ENCODE peak calls at places on chromosome 20, in nine cellular contexts. One of them, this sample, is unnamed.

GRCh38 chr20:13333793-13334192 is 112.7 kb downstream of the ISM1 start:
- DNase-seq in SJSA1: no peak
- DNase-seq in A549: peak
- DNase-seq in body of pancreas: no peak
- DNase-seq in NT2/D1: no peak
- DNase-seq in cardiac fibroblast: peak
- DNase-seq in right lobe of liver: no peak
- DNase-seq in prostate gland: no peak
- DNase-seq in effector memory CD4-positive, alpha-beta T cell: no peak
- DNase-seq in this sample: no peak

GRCh38 chr20:33162313-33162712 is 5.6 kb upstream of the BPIFA2 start:
- DNase-seq in SJSA1: no peak
- DNase-seq in A549: no peak
- DNase-seq in body of pancreas: no peak
- DNase-seq in NT2/D1: no peak
- DNase-seq in cardiac fibroblast: no peak
- DNase-seq in right lobe of liver: no peak
- DNase-seq in prostate gland: no peak
- DNase-seq in effector memory CD4-positive, alpha-beta T cell: no peak
- DNase-seq in this sample: no peak

GRCh38 chr20:805713-806112 is 27.8 kb upstream of the FAM110A start:
- DNase-seq in SJSA1: no peak
- DNase-seq in A549: peak
- DNase-seq in body of pancreas: no peak
- DNase-seq in NT2/D1: peak
- DNase-seq in cardiac fibroblast: no peak
- DNase-seq in right lobe of liver: no peak
- DNase-seq in prostate gland: no peak
- DNase-seq in effector memory CD4-positive, alpha-beta T cell: no peak
- DNase-seq in this sample: no peak

GRCh38 chr20:37986873-37987601 is 46.2 kb downstream of the TTI1 start:
- DNase-seq in SJSA1: peak
- DNase-seq in A549: peak
- DNase-seq in body of pancreas: peak
- DNase-seq in NT2/D1: no peak
- DNase-seq in cardiac fibroblast: peak
- DNase-seq in right lobe of liver: peak
- DNase-seq in prostate gland: peak
- DNase-seq in effector memory CD4-positive, alpha-beta T cell: no peak
- DNase-seq in this sample: peak

GRCh38 chr20:1415667-1416468 is 23.0 kb upstream of the FKBP1A start:
- DNase-seq in SJSA1: peak
- DNase-seq in A549: peak
- DNase-seq in body of pancreas: no peak
- DNase-seq in NT2/D1: no peak
- DNase-seq in cardiac fibroblast: peak
- DNase-seq in right lobe of liver: no peak
- DNase-seq in prostate gland: no peak
- DNase-seq in effector memory CD4-positive, alpha-beta T cell: no peak
- DNase-seq in this sample: no peak

GRCh38 chr20:13118676-13119075 is 102.4 kb upstream of the ISM1 start:
- DNase-seq in SJSA1: no peak
- DNase-seq in A549: no peak
- DNase-seq in body of pancreas: no peak
- DNase-seq in NT2/D1: no peak
- DNase-seq in cardiac fibroblast: no peak
- DNase-seq in right lobe of liver: no peak
- DNase-seq in prostate gland: no peak
- DNase-seq in effector memory CD4-positive, alpha-beta T cell: no peak
- DNase-seq in this sample: no peak

GRCh38 chr20:50153153-50153499 is 397 bp downstream of the PEDS1 start:
- DNase-seq in SJSA1: no peak
- DNase-seq in A549: no peak
- DNase-seq in body of pancreas: no peak
- DNase-seq in NT2/D1: no peak
- DNase-seq in cardiac fibroblast: no peak
- DNase-seq in right lobe of liver: no peak
- DNase-seq in prostate gland: no peak
- DNase-seq in effector memory CD4-positive, alpha-beta T cell: no peak
- DNase-seq in this sample: no peak

GRCh38 chr20:36744764-36745191 is 1.1 kb downstream of the NDRG3 start:
- DNase-seq in SJSA1: no peak
- DNase-seq in A549: no peak
- DNase-seq in body of pancreas: peak
- DNase-seq in NT2/D1: no peak
- DNase-seq in cardiac fibroblast: peak
- DNase-seq in right lobe of liver: peak
- DNase-seq in prostate gland: peak
- DNase-seq in effector memory CD4-positive, alpha-beta T cell: no peak
- DNase-seq in this sample: peak

GRCh38 chr20:58927490-58928061 is 53.5 kb upstream of the NELFCD start:
- DNase-seq in SJSA1: no peak
- DNase-seq in A549: no peak
- DNase-seq in body of pancreas: no peak
- DNase-seq in NT2/D1: no peak
- DNase-seq in cardiac fibroblast: no peak
- DNase-seq in right lobe of liver: no peak
- DNase-seq in prostate gland: no peak
- DNase-seq in effector memory CD4-positive, alpha-beta T cell: no peak
- DNase-seq in this sample: no peak

GRCh38 chr20:13029687-13030510 is 21.1 kb downstream of the SPTLC3 start:
- DNase-seq in SJSA1: peak
- DNase-seq in A549: peak
- DNase-seq in body of pancreas: peak
- DNase-seq in NT2/D1: peak
- DNase-seq in cardiac fibroblast: peak
- DNase-seq in right lobe of liver: no peak
- DNase-seq in prostate gland: peak
- DNase-seq in effector memory CD4-positive, alpha-beta T cell: no peak
- DNase-seq in this sample: peak

GRCh38 chr20:18224968-18225568 is 63.3 kb upstream of the ZNF133 start:
- DNase-seq in SJSA1: peak
- DNase-seq in A549: peak
- DNase-seq in body of pancreas: peak
- DNase-seq in NT2/D1: peak
- DNase-seq in cardiac fibroblast: peak
- DNase-seq in right lobe of liver: no peak
- DNase-seq in prostate gland: peak
- DNase-seq in effector memory CD4-positive, alpha-beta T cell: no peak
- DNase-seq in this sample: no peak

GRCh38 chr20:57851025-57851682 is 141.3 kb upstream of the PMEPA1 start:
- DNase-seq in SJSA1: no peak
- DNase-seq in A549: no peak
- DNase-seq in body of pancreas: no peak
- DNase-seq in NT2/D1: no peak
- DNase-seq in cardiac fibroblast: no peak
- DNase-seq in right lobe of liver: peak
- DNase-seq in prostate gland: no peak
- DNase-seq in effector memory CD4-positive, alpha-beta T cell: no peak
- DNase-seq in this sample: no peak

GRCh38 chr20:9241721-9242427 is 173.0 kb downstream of the PLCB4 start:
- DNase-seq in SJSA1: no peak
- DNase-seq in A549: no peak
- DNase-seq in body of pancreas: peak
- DNase-seq in NT2/D1: no peak
- DNase-seq in cardiac fibroblast: no peak
- DNase-seq in right lobe of liver: no peak
- DNase-seq in prostate gland: no peak
- DNase-seq in effector memory CD4-positive, alpha-beta T cell: no peak
- DNase-seq in this sample: no peak

GRCh38 chr20:45340236-45340847 is 7.9 kb downstream of the SDC4 start:
- DNase-seq in SJSA1: no peak
- DNase-seq in A549: no peak
- DNase-seq in body of pancreas: peak
- DNase-seq in NT2/D1: no peak
- DNase-seq in cardiac fibroblast: no peak
- DNase-seq in right lobe of liver: peak
- DNase-seq in prostate gland: no peak
- DNase-seq in effector memory CD4-positive, alpha-beta T cell: no peak
- DNase-seq in this sample: peak
- H3K4me3 ChIP-seq in SJSA1: no peak
- H3K4me3 ChIP-seq in A549: no peak
- H3K4me3 ChIP-seq in body of pancreas: no peak
- H3K4me3 ChIP-seq in NT2/D1: no peak
- H3K4me3 ChIP-seq in cardiac fibroblast: no peak
- H3K4me3 ChIP-seq in right lobe of liver: no peak
- H3K4me3 ChIP-seq in prostate gland: no peak
- H3K4me3 ChIP-seq in effector memory CD4-positive, alpha-beta T cell: no peak
- H3K4me3 ChIP-seq in this sample: no peak

DNA sequence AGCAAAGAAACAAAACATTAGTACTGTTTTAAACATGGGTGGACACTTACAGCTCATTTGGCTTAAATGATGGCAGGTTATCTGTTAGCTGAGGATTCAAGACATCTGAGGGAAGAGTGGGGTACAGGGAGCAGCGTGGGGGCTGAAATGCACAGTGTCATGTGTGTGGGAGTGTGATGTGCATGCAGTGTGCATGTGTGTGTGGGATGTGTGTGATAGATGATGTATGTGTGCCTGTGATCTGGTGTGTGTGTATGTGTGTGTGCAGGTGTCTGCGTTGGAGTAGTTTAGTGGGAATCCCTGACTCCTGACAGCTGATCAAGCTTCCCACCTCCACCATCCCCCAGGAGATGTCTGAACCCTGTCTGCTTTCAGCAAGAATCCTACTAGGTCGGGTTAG is 25.4 kb upstream of the GGTLC1 start:
- DNase-seq in SJSA1: no peak
- DNase-seq in A549: no peak
- DNase-seq in body of pancreas: no peak
- DNase-seq in NT2/D1: no peak
- DNase-seq in cardiac fibroblast: no peak
- DNase-seq in right lobe of liver: no peak
- DNase-seq in prostate gland: no peak
- DNase-seq in effector memory CD4-positive, alpha-beta T cell: no peak
- DNase-seq in this sample: no peak
- H3K4me3 ChIP-seq in SJSA1: no peak
- H3K4me3 ChIP-seq in A549: no peak
- H3K4me3 ChIP-seq in body of pancreas: no peak
- H3K4me3 ChIP-seq in NT2/D1: no peak
- H3K4me3 ChIP-seq in cardiac fibroblast: no peak
- H3K4me3 ChIP-seq in right lobe of liver: no peak
- H3K4me3 ChIP-seq in prostate gland: no peak
- H3K4me3 ChIP-seq in effector memory CD4-positive, alpha-beta T cell: no peak
- H3K4me3 ChIP-seq in this sample: no peak

GRCh38 chr20:47629907-47630306 is 128.2 kb downstream of the NCOA3 start:
- DNase-seq in SJSA1: no peak
- DNase-seq in A549: no peak
- DNase-seq in body of pancreas: no peak
- DNase-seq in NT2/D1: no peak
- DNase-seq in cardiac fibroblast: no peak
- DNase-seq in right lobe of liver: no peak
- DNase-seq in prostate gland: no peak
- DNase-seq in effector memory CD4-positive, alpha-beta T cell: no peak
- DNase-seq in this sample: no peak
- H3K4me3 ChIP-seq in SJSA1: no peak
- H3K4me3 ChIP-seq in A549: no peak
- H3K4me3 ChIP-seq in body of pancreas: no peak
- H3K4me3 ChIP-seq in NT2/D1: no peak
- H3K4me3 ChIP-seq in cardiac fibroblast: no peak
- H3K4me3 ChIP-seq in right lobe of liver: no peak
- H3K4me3 ChIP-seq in prostate gland: no peak
- H3K4me3 ChIP-seq in effector memory CD4-positive, alpha-beta T cell: no peak
- H3K4me3 ChIP-seq in this sample: no peak

GRCh38 chr20:62241501-62241900 is 3.2 kb downstream of the OSBPL2 start:
- DNase-seq in SJSA1: no peak
- DNase-seq in A549: no peak
- DNase-seq in body of pancreas: peak
- DNase-seq in NT2/D1: no peak
- DNase-seq in cardiac fibroblast: no peak
- DNase-seq in right lobe of liver: no peak
- DNase-seq in prostate gland: peak
- DNase-seq in effector memory CD4-positive, alpha-beta T cell: no peak
- DNase-seq in this sample: no peak
- H3K4me3 ChIP-seq in SJSA1: no peak
- H3K4me3 ChIP-seq in A549: no peak
- H3K4me3 ChIP-seq in body of pancreas: no peak
- H3K4me3 ChIP-seq in NT2/D1: no peak
- H3K4me3 ChIP-seq in cardiac fibroblast: no peak
- H3K4me3 ChIP-seq in right lobe of liver: no peak
- H3K4me3 ChIP-seq in prostate gland: no peak
- H3K4me3 ChIP-seq in effector memory CD4-positive, alpha-beta T cell: no peak
- H3K4me3 ChIP-seq in this sample: no peak

GRCh38 chr20:3813758-3814581 is 6.4 kb upstream of the AP5S1 start:
- DNase-seq in SJSA1: no peak
- DNase-seq in A549: no peak
- DNase-seq in body of pancreas: peak
- DNase-seq in NT2/D1: no peak
- DNase-seq in cardiac fibroblast: no peak
- DNase-seq in right lobe of liver: no peak
- DNase-seq in prostate gland: no peak
- DNase-seq in effector memory CD4-positive, alpha-beta T cell: no peak
- DNase-seq in this sample: no peak

GRCh38 chr20:3808544-3808943 is 11.8 kb upstream of the AP5S1 start:
- DNase-seq in SJSA1: no peak
- DNase-seq in A549: no peak
- DNase-seq in body of pancreas: no peak
- DNase-seq in NT2/D1: no peak
- DNase-seq in cardiac fibroblast: no peak
- DNase-seq in right lobe of liver: no peak
- DNase-seq in prostate gland: no peak
- DNase-seq in effector memory CD4-positive, alpha-beta T cell: no peak
- DNase-seq in this sample: no peak

GRCh38 chr20:3812259-3812681 is 8.1 kb upstream of the AP5S1 start:
- DNase-seq in SJSA1: no peak
- DNase-seq in A549: no peak
- DNase-seq in body of pancreas: no peak
- DNase-seq in NT2/D1: no peak
- DNase-seq in cardiac fibroblast: no peak
- DNase-seq in right lobe of liver: no peak
- DNase-seq in prostate gland: no peak
- DNase-seq in effector memory CD4-positive, alpha-beta T cell: no peak
- DNase-seq in this sample: no peak

GRCh38 chr20:3812975-3813599 is 7.3 kb upstream of the AP5S1 start:
- DNase-seq in SJSA1: no peak
- DNase-seq in A549: peak
- DNase-seq in body of pancreas: no peak
- DNase-seq in NT2/D1: no peak
- DNase-seq in cardiac fibroblast: no peak
- DNase-seq in right lobe of liver: no peak
- DNase-seq in prostate gland: no peak
- DNase-seq in effector memory CD4-positive, alpha-beta T cell: no peak
- DNase-seq in this sample: no peak

GRCh38 chr20:3811421-3812258 is 8.7 kb upstream of the AP5S1 start:
- DNase-seq in SJSA1: peak
- DNase-seq in A549: peak
- DNase-seq in body of pancreas: peak
- DNase-seq in NT2/D1: no peak
- DNase-seq in cardiac fibroblast: peak
- DNase-seq in right lobe of liver: peak
- DNase-seq in prostate gland: peak
- DNase-seq in effector memory CD4-positive, alpha-beta T cell: peak
- DNase-seq in this sample: peak
- H3K4me3 ChIP-seq in SJSA1: peak
- H3K4me3 ChIP-seq in A549: peak
- H3K4me3 ChIP-seq in body of pancreas: no peak
- H3K4me3 ChIP-seq in NT2/D1: no peak
- H3K4me3 ChIP-seq in cardiac fibroblast: peak
- H3K4me3 ChIP-seq in right lobe of liver: peak
- H3K4me3 ChIP-seq in prostate gland: peak
- H3K4me3 ChIP-seq in effector memory CD4-positive, alpha-beta T cell: peak
- H3K4me3 ChIP-seq in this sample: peak

GRCh38 chr20:39850821-39851330 is 838.2 kb downstream of the MAFB start:
- DNase-seq in SJSA1: no peak
- DNase-seq in A549: no peak
- DNase-seq in body of pancreas: no peak
- DNase-seq in NT2/D1: no peak
- DNase-seq in cardiac fibroblast: no peak
- DNase-seq in right lobe of liver: no peak
- DNase-seq in prostate gland: no peak
- DNase-seq in effector memory CD4-positive, alpha-beta T cell: no peak
- DNase-seq in this sample: no peak
- H3K4me3 ChIP-seq in SJSA1: no peak
- H3K4me3 ChIP-seq in A549: no peak
- H3K4me3 ChIP-seq in body of pancreas: no peak
- H3K4me3 ChIP-seq in NT2/D1: no peak
- H3K4me3 ChIP-seq in cardiac fibroblast: no peak
- H3K4me3 ChIP-seq in right lobe of liver: no peak
- H3K4me3 ChIP-seq in prostate gland: no peak
- H3K4me3 ChIP-seq in effector memory CD4-positive, alpha-beta T cell: no peak
- H3K4me3 ChIP-seq in this sample: no peak

This sample was measured in left lung.